ENCODE peak calls at places on chromosomes 11 and 22, in eight cellular contexts. N is activated naive CD8-positive, alpha-beta T cell treated with anti-CD3 and anti-CD28 coated beads for 36 hours; K is RPMI8226; A is amniotic stem cell; L is NCI-H1092; G is substantia nigra; Z is NCI-H748 treated with DMSO at 0.1 percent for 48 hours; T is non-pigmented ciliary epithelial cell. R is an unnamed sample.
A peak's percentile ranks its signal among the peaks of the same experiment; 100 is the strongest.

GRCh38 chr11:19995131-19995530 is 165.1 kb downstream of the DBX1 start:
- DNase-seq in N (no peak), K (no peak), A (peak; percentile 65), L (no peak), G (no peak), Z (no peak), T (peak; percentile 66), R (no peak)

GRCh38 chr11:9726313-9727022 is 62.6 kb downstream of the SWAP70 start:
- DNase-seq in N (no peak), K (peak; percentile 10), A (peak; percentile 35), L (no peak), G (no peak), Z (no peak), T (peak; percentile 68), R (no peak)

GRCh38 chr11:119206512-119207299 is 567 bp downstream of the CBL start:
- DNase-seq in N (peak; percentile 65), K (peak; percentile 29), A (no peak), L (no peak), G (no peak), Z (no peak), T (no peak), R (peak; percentile 86)

GRCh38 chr11:93248602-93249001 is 50.8 kb upstream of the SLC36A4 start:
- DNase-seq in N (no peak), K (no peak), A (no peak), L (no peak), G (no peak), Z (no peak), T (no peak), R (no peak)

GRCh38 chr22:44096736-44097135 is 72.6 kb downstream of the PARVB start:
- DNase-seq in N (no peak), K (no peak), A (no peak), L (no peak), G (no peak), Z (no peak), T (no peak), R (no peak)

GRCh38 chr11:99925968-99926367 is 761.1 kb upstream of the ARHGAP42 start:
- DNase-seq in N (no peak), K (no peak), A (no peak), L (no peak), G (no peak), Z (no peak), T (no peak), R (no peak)

GRCh38 chr22:36221799-36222751 is 17.3 kb downstream of the APOL2 start:
- DNase-seq in N (peak; percentile 35), K (peak; percentile 76), A (no peak), L (no peak), G (no peak), Z (peak; percentile 21), T (no peak), R (peak; percentile 54)

GRCh38 chr11:74453373-74453975 is 13.9 kb downstream of the KCNE3 start:
- DNase-seq in N (peak; percentile 44), K (peak; percentile 76), A (peak; percentile 40), L (peak; percentile 44), G (no peak), Z (peak; percentile 26), T (no peak), R (peak; percentile 77)

GRCh38 chr11:67640021-67640757 is 626 bp upstream of the TBX10 start:
- DNase-seq in N (peak; percentile 59), K (peak; percentile 83), A (no peak), L (no peak), G (no peak), Z (peak; percentile 9), T (no peak), R (peak; percentile 81)

GRCh38 chr22:23789638-23790037 is 2.9 kb downstream of the SMARCB1 start:
- DNase-seq in N (no peak), K (no peak), A (no peak), L (no peak), G (no peak), Z (no peak), T (no peak), R (peak; percentile 6)

GRCh38 chr11:119638851-119639250 is 90.1 kb downstream of the NECTIN1 start:
- DNase-seq in N (no peak), K (no peak), A (no peak), L (no peak), G (no peak), Z (no peak), T (no peak), R (no peak)

GRCh38 chr22:50260801-50261614 is 475 bp downstream of the MAPK12 start:
- DNase-seq in N (peak; percentile 57), K (peak; percentile 70), A (no peak), L (no peak), G (no peak), Z (peak; percentile 19), T (no peak), R (peak; percentile 83)

GRCh38 chr22:29117799-29118477 is 45.1 kb downstream of the KREMEN1 start:
- DNase-seq in N (no peak), K (no peak), A (no peak), L (no peak), G (no peak), Z (no peak), T (no peak), R (no peak)

GRCh38 chr22:43007519-43008102 is 7.3 kb downstream of the PACSIN2 start:
- DNase-seq in N (peak; percentile 26), K (no peak), A (no peak), L (no peak), G (no peak), Z (no peak), T (no peak), R (no peak)

GRCh38 chr11:60851327-60852059 is 4.3 kb downstream of the PTGDR2 start:
- DNase-seq in N (no peak), K (no peak), A (no peak), L (no peak), G (no peak), Z (no peak), T (no peak), R (no peak)

GRCh38 chr22:44025171-44026065 is 1.3 kb downstream of the PARVB start:
- DNase-seq in N (peak; percentile 13), K (peak; percentile 94), A (no peak), L (no peak), G (no peak), Z (no peak), T (no peak), R (peak; percentile 93)

GRCh38 chr11:68311155-68312116 is 955 bp upstream of the LRP5 start:
- DNase-seq in N (no peak), K (peak; percentile 46), A (no peak), L (no peak), G (no peak), Z (no peak), T (no peak), R (no peak)

GRCh38 chr11:119030329-119031047 is at the start of gene SLC37A4:
- DNase-seq in N (peak; percentile 99), K (peak; percentile 100), A (peak; percentile 96), L (peak; percentile 98), G (peak; percentile 79), Z (peak; percentile 89), T (peak; percentile 89), R (peak; percentile 98)

GRCh38 chr11:17643506-17644405 is 75.6 kb upstream of the MYOD1 start:
- DNase-seq in N (no peak), K (no peak), A (no peak), L (no peak), G (no peak), Z (no peak), T (no peak), R (peak; percentile 2)

GRCh38 chr22:36036167-36036624 is 7.6 kb upstream of the RBFOX2 start:
- DNase-seq in N (no peak), K (no peak), A (no peak), L (peak; percentile 67), G (no peak), Z (peak; percentile 2), T (no peak), R (no peak)

GRCh38 chr11:9567401-9567800 is 6.1 kb upstream of the WEE1 start:
- DNase-seq in N (no peak), K (no peak), A (no peak), L (no peak), G (no peak), Z (no peak), T (no peak), R (no peak)

GRCh38 chr22:22855617-22856308 is 31.9 kb upstream of the IGLL5 start:
- DNase-seq in N (peak; percentile 70), K (no peak), A (no peak), L (no peak), G (no peak), Z (no peak), T (no peak), R (peak; percentile 61)

GRCh38 chr11:135002236-135002635 is 590.2 kb upstream of the B3GAT1 start:
- DNase-seq in N (no peak), K (no peak), A (no peak), L (no peak), G (no peak), Z (no peak), T (no peak), R (no peak)

GRCh38 chr22:22397292-22397870 is 111.2 kb downstream of the ZNF280B start:
- DNase-seq in N (no peak), K (no peak), A (no peak), L (peak; percentile 36), G (no peak), Z (no peak), T (no peak), R (no peak)

GRCh38 chr11:59551651-59552521 is 40.5 kb downstream of the OR4D9 start:
- DNase-seq in N (no peak), K (peak; percentile 67), A (peak; percentile 55), L (no peak), G (no peak), Z (peak; percentile 16), T (no peak), R (no peak)

GRCh38 chr11:44595964-44596381 is 30.5 kb downstream of the CD82 start:
- DNase-seq in N (no peak), K (no peak), A (no peak), L (peak; percentile 79), G (peak; percentile 30), Z (no peak), T (no peak), R (no peak)

GRCh38 chr11:36402568-36403181 is 106.6 kb downstream of the PRR5L start:
- DNase-seq in N (no peak), K (no peak), A (no peak), L (no peak), G (no peak), Z (no peak), T (no peak), R (no peak)

GRCh38 chr11:62804310-62805043 is 763 bp downstream of the NXF1 start:
- DNase-seq in N (no peak), K (peak; percentile 27), A (no peak), L (no peak), G (no peak), Z (no peak), T (no peak), R (peak; percentile 40)

GRCh38 chr11:76459299-76459698 is 14.5 kb downstream of the EMSY start:
- DNase-seq in N (no peak), K (no peak), A (no peak), L (no peak), G (no peak), Z (no peak), T (no peak), R (no peak)

GRCh38 chr11:11403763-11404725 is 51.0 kb upstream of the CSNK2A3 start:
- DNase-seq in N (no peak), K (no peak), A (peak; percentile 24), L (peak; percentile 26), G (no peak), Z (no peak), T (no peak), R (no peak)

GRCh38 chr11:46127150-46127638 is 5.9 kb upstream of the PHF21A start:
- DNase-seq in N (peak; percentile 50), K (peak; percentile 65), A (peak; percentile 35), L (no peak), G (no peak), Z (peak; percentile 20), T (no peak), R (peak; percentile 68)

GRCh38 chr11:12179019-12179418 is 68.6 kb downstream of the MICAL2 start:
- DNase-seq in N (no peak), K (peak; percentile 83), A (no peak), L (no peak), G (no peak), Z (no peak), T (no peak), R (no peak)

GRCh38 chr22:22948651-22949611 is 61.3 kb downstream of the IGLL5 start:
- DNase-seq in N (no peak), K (peak; percentile 2), A (no peak), L (no peak), G (no peak), Z (no peak), T (no peak), R (no peak)

GRCh38 chr11:2748061-2748813 is 48.4 kb upstream of the KCNQ1OT1 start:
- DNase-seq in N (no peak), K (no peak), A (no peak), L (no peak), G (no peak), Z (no peak), T (no peak), R (no peak)